ENCODE peak calls at places on chromosomes 11 and 22, in six cellular contexts. Q, G, F, D, X and K are unnamed samples.

GRCh38 chr11:66842896-66843775 is at the start of gene RCE1:
- DNase-seq in F (peak), Q (peak), X (peak), G (peak), D (peak), K (peak)

GRCh38 chr11:70523384-70524095 is 125.2 kb downstream of the CTTN start:
- DNase-seq in G (no peak), X (no peak), Q (no peak), F (no peak), D (no peak), K (no peak)

GRCh38 chr11:76391039-76391438 is 9.9 kb downstream of the GVQW3 start:
- DNase-seq in Q (no peak), D (no peak), G (no peak), X (no peak), F (no peak), K (no peak)

GRCh38 chr11:110471315-110471714 is 41.6 kb downstream of the FDX1 start:
- DNase-seq in X (peak), D (no peak), G (peak), Q (peak), F (no peak), K (peak)

GRCh38 chr11:87187930-87188329 is 150.2 kb downstream of the TMEM135 start:
- DNase-seq in D (no peak), Q (no peak), X (no peak), F (no peak), G (no peak), K (no peak)

GRCh38 chr22:49333206-49333605 is 494.5 kb downstream of the BRD1 start:
- DNase-seq in X (no peak), Q (no peak), G (no peak), D (no peak), F (no peak), K (no peak)

GRCh38 chr11:116111546-116111945 is 607.3 kb upstream of the CADM1 start:
- DNase-seq in Q (no peak), G (no peak), X (no peak), D (no peak), F (no peak), K (no peak)

GRCh38 chr11:30984442-30984816 is 385.1 kb downstream of the DCDC1 start:
- DNase-seq in X (peak), Q (peak), F (no peak), D (peak), G (peak), K (no peak)

GRCh38 chr22:44697423-44698179 is 4.4 kb upstream of the PRR5 start:
- DNase-seq in D (peak), G (peak), X (peak), Q (peak), F (peak), K (peak)

GRCh38 chr22:17334054-17334453 is 35.2 kb upstream of the CECR2 start:
- DNase-seq in G (no peak), F (no peak), X (no peak), Q (no peak), D (no peak), K (no peak)

GRCh38 chr11:134452849-134453177 is 40.8 kb upstream of the B3GAT1 start:
- DNase-seq in X (no peak), Q (no peak), F (no peak), D (no peak), G (no peak), K (no peak)

GRCh38 chr22:37633082-37633692 is 6.3 kb upstream of the SH3BP1 start:
- DNase-seq in X (no peak), Q (no peak), D (no peak), G (no peak), F (no peak), K (no peak)

GRCh38 chr11:217704-218103 is 10.2 kb downstream of the RIC8A start:
- DNase-seq in X (no peak), G (no peak), Q (no peak), D (no peak), F (no peak), K (no peak)

GRCh38 chr11:119505861-119506260 is 82.9 kb upstream of the THY1 start:
- DNase-seq in F (no peak), Q (no peak), X (no peak), G (peak), D (no peak), K (no peak)

GRCh38 chr11:130435671-130436070 is 7.3 kb upstream of the ADAMTS8 start:
- DNase-seq in G (peak), D (no peak), Q (peak), F (no peak), X (peak), K (peak)

GRCh38 chr11:134660416-134660815 is 248.4 kb upstream of the B3GAT1 start:
- DNase-seq in D (no peak), X (no peak), Q (no peak), G (no peak), F (peak), K (no peak)

GRCh38 chr11:120952503-120953229 is 71.2 kb upstream of the TBCEL start:
- DNase-seq in X (peak), D (peak), F (peak), Q (peak), G (peak), K (peak)

GRCh38 chr11:12125609-12126149 is 15.3 kb downstream of the MICAL2 start:
- DNase-seq in G (peak), X (no peak), F (no peak), D (no peak), Q (no peak), K (no peak)

GRCh38 chr11:11171285-11171684 is 181.8 kb downstream of the CSNK2A3 start:
- DNase-seq in D (no peak), F (no peak), X (no peak), G (peak), Q (no peak), K (peak)

GRCh38 chr22:32985899-32986772 is 72.0 kb downstream of the SYN3 start:
- DNase-seq in Q (peak), G (peak), X (peak), F (peak), D (peak), K (peak)

GRCh38 chr22:31250740-31251330 is 38.7 kb downstream of the LIMK2 start:
- DNase-seq in X (no peak), G (no peak), Q (no peak), F (no peak), D (no peak), K (no peak)

GRCh38 chr11:21268036-21268435 is 598.6 kb downstream of the NELL1 start:
- DNase-seq in X (no peak), Q (no peak), F (no peak), G (no peak), D (no peak), K (no peak)
- TF ChIP-seq CTCF in X (no peak), Q (no peak), F (no peak), G (no peak), D (no peak), K (no peak)

GRCh38 chr22:19446603-19447387 is 716 bp downstream of the C22orf39 start:
- DNase-seq in G (no peak), Q (peak), X (no peak), F (no peak), D (peak), K (no peak)
- TF ChIP-seq CTCF in G (no peak), Q (no peak), X (no peak), F (no peak), D (no peak), K (no peak)

GRCh38 chr11:28483072-28483867 is 375.1 kb downstream of the METTL15 start:
- DNase-seq in X (no peak), Q (no peak), G (no peak), F (no peak), D (no peak), K (no peak)

GRCh38 chr11:28490763-28491382 is 382.7 kb downstream of the METTL15 start:
- DNase-seq in F (no peak), X (peak), D (no peak), G (no peak), Q (peak), K (no peak)

GRCh38 chr11:28491431-28491830 is 383.2 kb downstream of the METTL15 start:
- DNase-seq in F (no peak), Q (peak), X (no peak), D (no peak), G (peak), K (no peak)

GRCh38 chr11:28482666-28483065 is 374.5 kb downstream of the METTL15 start:
- DNase-seq in D (no peak), Q (no peak), G (no peak), F (no peak), X (no peak), K (no peak)

GRCh38 chr11:28488336-28488735 is 380.1 kb downstream of the METTL15 start:
- DNase-seq in Q (no peak), X (no peak), G (no peak), D (no peak), F (no peak), K (no peak)
- TF ChIP-seq CTCF in Q (no peak), X (no peak), G (no peak), D (no peak), F (no peak), K (no peak)

GRCh38 chr11:113014731-113015455 is 53.7 kb downstream of the NCAM1 start:
- DNase-seq in Q (peak), D (no peak), X (peak), G (no peak), F (no peak), K (no peak)
- TF ChIP-seq CTCF in Q (no peak), D (no peak), X (no peak), G (no peak), F (no peak), K (no peak)

GRCh38 chr22:42154293-42154692 is 23.7 kb upstream of the CYP2D6 start:
- DNase-seq in D (no peak), X (no peak), Q (no peak), F (no peak), G (no peak), K (no peak)

GRCh38 chr22:42156597-42156996 is 26.0 kb upstream of the CYP2D6 start:
- DNase-seq in Q (no peak), G (no peak), X (no peak), F (no peak), D (no peak), K (no peak)

GRCh38 chr22:42152661-42153270 is 22.2 kb upstream of the CYP2D6 start:
- DNase-seq in G (no peak), D (no peak), Q (no peak), F (no peak), X (no peak), K (no peak)

GRCh38 chr22:42156121-42156520 is 25.5 kb upstream of the CYP2D6 start:
- DNase-seq in G (no peak), Q (no peak), D (no peak), F (no peak), X (no peak), K (no peak)

GRCh38 chr22:42154731-42155543 is 24.3 kb upstream of the CYP2D6 start:
- DNase-seq in Q (no peak), G (no peak), D (no peak), X (no peak), F (peak), K (no peak)
- TF ChIP-seq CTCF in Q (no peak), G (no peak), D (no peak), X (no peak), F (no peak), K (no peak)